ENCODE peak calls at places on chromosomes 16 and 17, in nine cellular contexts. One of them, this sample, is unnamed.

GRCh38 chr17:43021739-43022512 is at the start of gene VAT1:
- DNase-seq in adrenal gland: peak; percentile 79
- DNase-seq in lung: peak; percentile 77
- DNase-seq in GM23338: peak; percentile 92
- DNase-seq in fibroblast of lung: peak; percentile 74
- DNase-seq in CD4-positive, CD25-positive, alpha-beta regulatory T cell: peak; percentile 41
- DNase-seq in IMR-90: peak; percentile 63
- DNase-seq in CD8-positive, alpha-beta T cell: peak; percentile 59
- DNase-seq in iPS DF 6.9: no peak
- DNase-seq in this sample: peak; percentile 78

GRCh38 chr16:86524029-86524428 is 13.7 kb downstream of the FOXF1 start:
- DNase-seq in adrenal gland: no peak
- DNase-seq in CD4-positive, CD25-positive, alpha-beta regulatory T cell: no peak
- DNase-seq in GM23338: no peak
- DNase-seq in IMR-90: no peak
- DNase-seq in CD8-positive, alpha-beta T cell: no peak
- DNase-seq in lung: no peak
- DNase-seq in fibroblast of lung: no peak
- DNase-seq in iPS DF 6.9: no peak
- DNase-seq in this sample: no peak

GRCh38 chr16:56382901-56383355 is 42.4 kb downstream of the AMFR start:
- DNase-seq in CD8-positive, alpha-beta T cell: no peak
- DNase-seq in GM23338: no peak
- DNase-seq in iPS DF 6.9: no peak
- DNase-seq in fibroblast of lung: no peak
- DNase-seq in adrenal gland: no peak
- DNase-seq in lung: no peak
- DNase-seq in CD4-positive, CD25-positive, alpha-beta regulatory T cell: no peak
- DNase-seq in IMR-90: peak; percentile 87
- DNase-seq in this sample: no peak

GRCh38 chr17:20852541-20853370 is 190.1 kb downstream of the USP22 start:
- DNase-seq in iPS DF 6.9: no peak
- DNase-seq in fibroblast of lung: peak; percentile 13
- DNase-seq in lung: no peak
- DNase-seq in adrenal gland: peak; percentile 28
- DNase-seq in CD8-positive, alpha-beta T cell: no peak
- DNase-seq in GM23338: peak; percentile 67
- DNase-seq in IMR-90: no peak
- DNase-seq in CD4-positive, CD25-positive, alpha-beta regulatory T cell: peak; percentile 10
- DNase-seq in this sample: peak; percentile 69

GRCh38 chr16:69384974-69385373 is 833 bp downstream of the TERF2 start:
- DNase-seq in IMR-90: no peak
- DNase-seq in adrenal gland: no peak
- DNase-seq in CD4-positive, CD25-positive, alpha-beta regulatory T cell: no peak
- DNase-seq in iPS DF 6.9: no peak
- DNase-seq in CD8-positive, alpha-beta T cell: no peak
- DNase-seq in GM23338: no peak
- DNase-seq in lung: no peak
- DNase-seq in fibroblast of lung: no peak
- DNase-seq in this sample: no peak

GRCh38 chr16:67278773-67279295 is 498 bp upstream of the PLEKHG4 start:
- DNase-seq in adrenal gland: no peak
- DNase-seq in CD4-positive, CD25-positive, alpha-beta regulatory T cell: no peak
- DNase-seq in CD8-positive, alpha-beta T cell: peak; percentile 13
- DNase-seq in iPS DF 6.9: no peak
- DNase-seq in lung: no peak
- DNase-seq in GM23338: peak; percentile 26
- DNase-seq in fibroblast of lung: no peak
- DNase-seq in IMR-90: no peak
- DNase-seq in this sample: no peak

GRCh38 chr16:1793578-1794220 is at the start of gene IGFALS:
- DNase-seq in IMR-90: no peak
- DNase-seq in fibroblast of lung: no peak
- DNase-seq in adrenal gland: no peak
- DNase-seq in CD4-positive, CD25-positive, alpha-beta regulatory T cell: no peak
- DNase-seq in CD8-positive, alpha-beta T cell: no peak
- DNase-seq in lung: no peak
- DNase-seq in iPS DF 6.9: no peak
- DNase-seq in GM23338: no peak
- DNase-seq in this sample: no peak

GRCh38 chr17:28339431-28339830 is 3.9 kb downstream of the TNFAIP1 start:
- DNase-seq in lung: no peak
- DNase-seq in CD8-positive, alpha-beta T cell: no peak
- DNase-seq in adrenal gland: no peak
- DNase-seq in fibroblast of lung: no peak
- DNase-seq in IMR-90: no peak
- DNase-seq in GM23338: no peak
- DNase-seq in iPS DF 6.9: no peak
- DNase-seq in CD4-positive, CD25-positive, alpha-beta regulatory T cell: no peak
- DNase-seq in this sample: no peak

GRCh38 chr17:36979585-36979941 is 30.8 kb downstream of the AATF start:
- DNase-seq in adrenal gland: no peak
- DNase-seq in IMR-90: no peak
- DNase-seq in CD8-positive, alpha-beta T cell: no peak
- DNase-seq in iPS DF 6.9: no peak
- DNase-seq in fibroblast of lung: peak; percentile 12
- DNase-seq in lung: no peak
- DNase-seq in CD4-positive, CD25-positive, alpha-beta regulatory T cell: no peak
- DNase-seq in GM23338: no peak
- DNase-seq in this sample: no peak

GRCh38 chr17:46978489-46979022 is 497 bp downstream of the RPRML start:
- DNase-seq in adrenal gland: no peak
- DNase-seq in GM23338: peak; percentile 46
- DNase-seq in IMR-90: no peak
- DNase-seq in lung: no peak
- DNase-seq in CD4-positive, CD25-positive, alpha-beta regulatory T cell: no peak
- DNase-seq in fibroblast of lung: no peak
- DNase-seq in CD8-positive, alpha-beta T cell: no peak
- DNase-seq in iPS DF 6.9: no peak
- DNase-seq in this sample: peak; percentile 26

GRCh38 chr17:65553009-65553645 is 8.3 kb downstream of the AXIN2 start:
- DNase-seq in iPS DF 6.9: no peak
- DNase-seq in adrenal gland: no peak
- DNase-seq in lung: no peak
- DNase-seq in fibroblast of lung: no peak
- DNase-seq in GM23338: no peak
- DNase-seq in IMR-90: peak; percentile 74
- DNase-seq in CD8-positive, alpha-beta T cell: no peak
- DNase-seq in CD4-positive, CD25-positive, alpha-beta regulatory T cell: no peak
- DNase-seq in this sample: no peak

GRCh38 chr17:27609606-27610303 is 21.2 kb upstream of the LGALS9 start:
- DNase-seq in CD8-positive, alpha-beta T cell: no peak
- DNase-seq in IMR-90: peak; percentile 27
- DNase-seq in CD4-positive, CD25-positive, alpha-beta regulatory T cell: peak; percentile 16
- DNase-seq in fibroblast of lung: peak; percentile 31
- DNase-seq in GM23338: peak; percentile 63
- DNase-seq in lung: no peak
- DNase-seq in adrenal gland: peak; percentile 74
- DNase-seq in iPS DF 6.9: peak; percentile 2
- DNase-seq in this sample: peak; percentile 34

GRCh38 chr17:67431210-67432015 is 54.3 kb downstream of the PITPNC1 start:
- DNase-seq in adrenal gland: no peak
- DNase-seq in lung: no peak
- DNase-seq in IMR-90: peak; percentile 80
- DNase-seq in fibroblast of lung: peak; percentile 61
- DNase-seq in CD8-positive, alpha-beta T cell: no peak
- DNase-seq in GM23338: no peak
- DNase-seq in CD4-positive, CD25-positive, alpha-beta regulatory T cell: no peak
- DNase-seq in iPS DF 6.9: no peak
- DNase-seq in this sample: no peak

GRCh38 chr17:4130715-4131114 is 12.1 kb downstream of the ZZEF1 start:
- DNase-seq in lung: peak; percentile 31
- DNase-seq in CD8-positive, alpha-beta T cell: no peak
- DNase-seq in adrenal gland: peak; percentile 57
- DNase-seq in iPS DF 6.9: no peak
- DNase-seq in CD4-positive, CD25-positive, alpha-beta regulatory T cell: no peak
- DNase-seq in IMR-90: peak; percentile 17
- DNase-seq in fibroblast of lung: peak; percentile 6
- DNase-seq in GM23338: no peak
- DNase-seq in this sample: no peak

GRCh38 chr16:3235856-3236669 is 1.1 kb upstream of the ZNF200 start:
- DNase-seq in lung: peak; percentile 47
- DNase-seq in GM23338: peak; percentile 72
- DNase-seq in fibroblast of lung: no peak
- DNase-seq in adrenal gland: peak; percentile 52
- DNase-seq in CD8-positive, alpha-beta T cell: peak; percentile 15
- DNase-seq in IMR-90: no peak
- DNase-seq in iPS DF 6.9: no peak
- DNase-seq in CD4-positive, CD25-positive, alpha-beta regulatory T cell: peak; percentile 31
- DNase-seq in this sample: no peak

GRCh38 chr17:31392002-31392855 is 754 bp downstream of the RAB11FIP4 start:
- DNase-seq in CD4-positive, CD25-positive, alpha-beta regulatory T cell: no peak
- DNase-seq in IMR-90: no peak
- DNase-seq in CD8-positive, alpha-beta T cell: no peak
- DNase-seq in fibroblast of lung: no peak
- DNase-seq in GM23338: peak; percentile 28
- DNase-seq in adrenal gland: no peak
- DNase-seq in iPS DF 6.9: no peak
- DNase-seq in lung: no peak
- DNase-seq in this sample: no peak

GRCh38 chr17:64277831-64278562 is 14.9 kb upstream of the TEX2 start:
- DNase-seq in CD4-positive, CD25-positive, alpha-beta regulatory T cell: no peak
- DNase-seq in lung: no peak
- DNase-seq in CD8-positive, alpha-beta T cell: no peak
- DNase-seq in iPS DF 6.9: no peak
- DNase-seq in IMR-90: peak; percentile 31
- DNase-seq in GM23338: no peak
- DNase-seq in adrenal gland: no peak
- DNase-seq in fibroblast of lung: no peak
- DNase-seq in this sample: no peak

GRCh38 chr16:88503374-88503770 is 50.3 kb downstream of the ZFPM1 start:
- DNase-seq in CD8-positive, alpha-beta T cell: no peak
- DNase-seq in iPS DF 6.9: no peak
- DNase-seq in fibroblast of lung: no peak
- DNase-seq in IMR-90: peak; percentile 25
- DNase-seq in CD4-positive, CD25-positive, alpha-beta regulatory T cell: no peak
- DNase-seq in GM23338: no peak
- DNase-seq in adrenal gland: no peak
- DNase-seq in lung: no peak
- DNase-seq in this sample: no peak

DNA sequence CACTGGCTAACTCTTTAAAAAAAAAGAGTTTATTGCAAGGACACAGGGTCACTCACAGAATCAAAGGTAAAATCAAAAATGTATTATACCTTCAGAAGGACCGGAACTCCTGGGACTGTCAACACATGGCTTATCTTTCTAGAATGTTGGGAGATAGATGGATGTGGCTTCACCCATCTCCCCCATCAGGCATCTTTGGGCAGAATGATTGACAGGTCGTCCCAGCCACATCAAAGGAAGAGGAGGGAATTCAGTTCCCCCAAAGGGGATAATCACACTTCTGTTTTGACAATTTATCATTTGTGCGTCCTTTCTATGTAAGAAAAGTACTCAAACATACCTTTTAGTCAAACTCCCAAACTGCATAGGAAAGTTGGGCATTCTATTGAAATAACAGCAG is 228.6 kb upstream of the CDH5 start:
- DNase-seq in fibroblast of lung: no peak
- DNase-seq in CD8-positive, alpha-beta T cell: no peak
- DNase-seq in adrenal gland: no peak
- DNase-seq in CD4-positive, CD25-positive, alpha-beta regulatory T cell: no peak
- DNase-seq in IMR-90: no peak
- DNase-seq in iPS DF 6.9: no peak
- DNase-seq in lung: no peak
- DNase-seq in GM23338: no peak
- DNase-seq in this sample: no peak
- H3K27me3 ChIP-seq in fibroblast of lung: no peaks in the 10 kb centered on the region
- H3K27me3 ChIP-seq in CD8-positive, alpha-beta T cell: no peaks in the 10 kb centered on the region
- H3K27me3 ChIP-seq in adrenal gland: no peaks in the 10 kb centered on the region
- H3K27me3 ChIP-seq in CD4-positive, CD25-positive, alpha-beta regulatory T cell: no peaks in the 10 kb centered on the region
- H3K27me3 ChIP-seq in IMR-90: no peaks in the 10 kb centered on the region
- H3K27me3 ChIP-seq in iPS DF 6.9: no peaks in the 10 kb centered on the region
- H3K27me3 ChIP-seq in lung: no peaks in the 10 kb centered on the region
- H3K27me3 ChIP-seq in GM23338: no peaks in the 10 kb centered on the region
- H3K27me3 ChIP-seq in this sample: no peaks in the 10 kb centered on the region

GRCh38 chr17:59950049-59950448 is 14.5 kb downstream of the RNFT1 start:
- DNase-seq in CD4-positive, CD25-positive, alpha-beta regulatory T cell: no peak
- DNase-seq in fibroblast of lung: no peak
- DNase-seq in CD8-positive, alpha-beta T cell: no peak
- DNase-seq in IMR-90: no peak
- DNase-seq in iPS DF 6.9: no peak
- DNase-seq in GM23338: no peak
- DNase-seq in adrenal gland: no peak
- DNase-seq in lung: no peak
- DNase-seq in this sample: no peak
- H3K4me3 ChIP-seq in CD4-positive, CD25-positive, alpha-beta regulatory T cell: no peak overlapping the region
- H3K4me3 ChIP-seq in fibroblast of lung: no peak overlapping the region
- H3K4me3 ChIP-seq in CD8-positive, alpha-beta T cell: no peak overlapping the region
- H3K4me3 ChIP-seq in IMR-90: no peak overlapping the region
- H3K4me3 ChIP-seq in iPS DF 6.9: no peak overlapping the region
- H3K4me3 ChIP-seq in GM23338: no peak overlapping the region
- H3K4me3 ChIP-seq in adrenal gland: no peak overlapping the region
- H3K4me3 ChIP-seq in lung: no peak overlapping the region
- H3K4me3 ChIP-seq in this sample: no peak overlapping the region

DNA sequence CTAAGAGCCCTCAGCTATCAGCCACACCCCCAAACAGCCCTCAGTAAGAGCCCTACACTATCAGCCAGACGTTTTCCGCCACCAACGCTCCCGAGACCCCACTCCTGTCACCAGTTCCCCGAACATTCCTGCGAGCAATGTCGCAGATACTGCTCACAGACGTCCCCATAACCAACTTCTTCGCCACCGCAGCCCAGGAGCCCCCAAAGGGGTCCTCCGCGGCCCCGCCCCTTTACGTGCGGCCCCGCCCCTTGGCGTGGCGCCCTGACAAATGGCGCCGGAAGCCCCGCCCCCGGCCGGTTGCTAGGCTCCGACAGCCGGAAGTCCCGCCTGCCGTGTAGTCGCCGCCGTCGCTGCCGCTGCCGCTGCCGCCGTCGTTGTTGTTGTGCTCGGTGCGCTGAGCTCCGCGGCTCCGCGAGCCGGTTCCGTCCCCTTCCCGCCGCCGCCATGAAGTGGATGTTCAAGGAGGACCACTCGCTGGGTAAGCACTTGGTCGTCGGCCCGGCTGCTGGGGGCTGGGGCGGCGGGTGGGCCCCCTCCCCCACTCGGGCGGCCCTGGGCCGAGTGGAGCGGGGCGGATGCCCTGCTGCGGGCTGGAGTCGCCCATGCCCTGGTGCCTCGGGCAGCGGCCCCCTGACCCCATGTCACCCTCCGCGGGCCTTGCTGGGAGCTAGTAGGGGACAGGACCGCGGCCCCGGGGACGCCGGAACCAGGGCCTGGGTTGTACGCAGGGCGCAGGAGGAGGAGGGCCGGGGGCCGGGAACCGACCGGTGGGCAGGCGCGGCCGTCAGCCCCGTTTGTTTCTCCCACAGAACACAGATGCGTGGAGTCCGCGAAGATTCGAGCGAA is at the start of gene GABARAPL2:
- DNase-seq in CD8-positive, alpha-beta T cell: peak; percentile 91
- DNase-seq in adrenal gland: peak; percentile 86
- DNase-seq in fibroblast of lung: peak; percentile 70
- DNase-seq in GM23338: peak; percentile 97
- DNase-seq in iPS DF 6.9: no peak
- DNase-seq in IMR-90: peak; percentile 56
- DNase-seq in lung: peak; percentile 84
- DNase-seq in CD4-positive, CD25-positive, alpha-beta regulatory T cell: peak; percentile 92
- DNase-seq in this sample: peak; percentile 91
- H3K4me1 ChIP-seq in CD8-positive, alpha-beta T cell: peaks cover 12% of the 10 kb centered on the region
- H3K4me1 ChIP-seq in adrenal gland: peaks cover 45% of the 10 kb centered on the region
- H3K4me1 ChIP-seq in fibroblast of lung: peaks cover 13% of the 10 kb centered on the region
- H3K4me1 ChIP-seq in GM23338: peaks cover 24% of the 10 kb centered on the region
- H3K4me1 ChIP-seq in iPS DF 6.9: no peaks in the 10 kb centered on the region
- H3K4me1 ChIP-seq in IMR-90: peaks cover 4% of the 10 kb centered on the region
- H3K4me1 ChIP-seq in lung: peaks cover 5% of the 10 kb centered on the region
- H3K4me1 ChIP-seq in CD4-positive, CD25-positive, alpha-beta regulatory T cell: peaks cover 45% of the 10 kb centered on the region
- H3K4me1 ChIP-seq in this sample: peaks cover 13% of the 10 kb centered on the region

GRCh38 chr17:74563358-74563757 is 4.0 kb downstream of the CD300H start:
- DNase-seq in CD4-positive, CD25-positive, alpha-beta regulatory T cell: no peak
- DNase-seq in adrenal gland: no peak
- DNase-seq in iPS DF 6.9: no peak
- DNase-seq in CD8-positive, alpha-beta T cell: no peak
- DNase-seq in GM23338: no peak
- DNase-seq in IMR-90: no peak
- DNase-seq in fibroblast of lung: no peak
- DNase-seq in lung: no peak
- DNase-seq in this sample: no peak
- H3K27me3 ChIP-seq in CD4-positive, CD25-positive, alpha-beta regulatory T cell: peaks cover 2% of the 10 kb centered on the region
- H3K27me3 ChIP-seq in adrenal gland: no peaks in the 10 kb centered on the region
- H3K27me3 ChIP-seq in iPS DF 6.9: no peaks in the 10 kb centered on the region
- H3K27me3 ChIP-seq in CD8-positive, alpha-beta T cell: no peaks in the 10 kb centered on the region
- H3K27me3 ChIP-seq in GM23338: no peaks in the 10 kb centered on the region
- H3K27me3 ChIP-seq in IMR-90: no peaks in the 10 kb centered on the region
- H3K27me3 ChIP-seq in fibroblast of lung: no peaks in the 10 kb centered on the region
- H3K27me3 ChIP-seq in lung: no peaks in the 10 kb centered on the region
- H3K27me3 ChIP-seq in this sample: no peaks in the 10 kb centered on the region

This sample was measured in HAP-1.